ENCODE peak calls at places on chromosomes 7 and 10, in eight cellular contexts. O is right lobe of liver, Q is stomach, K is ascending aorta, F is aorta, L is ovary, W is astrocyte, A is psoas muscle. Z is an unnamed sample. For H3K4me1, the result is how much of the 10 kb centered on the place peaks cover.

GRCh38 chr10:73218466-73219191 is 28.4 kb downstream of the DNAJC9 start:
- DNase-seq in O (no peak), Q (no peak), K (no peak), F (no peak), L (no peak), W (no peak), A (no peak), Z (no peak)

GRCh38 chr10:43265799-43266721 is 805 bp downstream of the RASGEF1A start:
- DNase-seq in O (peak), Q (peak), K (no peak), F (peak), L (no peak), W (no peak), A (no peak), Z (no peak)

GRCh38 chr7:156478486-156478885 is 162.1 kb upstream of the RNF32 start:
- DNase-seq in O (no peak), Q (no peak), K (no peak), F (no peak), L (no peak), W (no peak), A (no peak), Z (no peak)

GRCh38 chr7:47690902-47691558 is 109.1 kb upstream of the TNS3 start:
- DNase-seq in O (no peak), Q (no peak), K (no peak), F (no peak), L (no peak), W (peak), A (no peak), Z (no peak)

GRCh38 chr7:139687980-139688632 is 89.7 kb downstream of the HIPK2 start:
- DNase-seq in O (no peak), Q (no peak), K (no peak), F (no peak), L (no peak), W (no peak), A (no peak), Z (no peak)

GRCh38 chr7:156560696-156561210 is 79.8 kb upstream of the RNF32 start:
- DNase-seq in O (no peak), Q (no peak), K (no peak), F (no peak), L (no peak), W (no peak), A (no peak), Z (no peak)

GRCh38 chr10:14592026-14592425 is 182.7 kb downstream of the FAM107B start:
- DNase-seq in O (peak), Q (no peak), K (no peak), F (no peak), L (no peak), W (no peak), A (no peak), Z (no peak)

GRCh38 chr7:47520408-47520807 is 61.5 kb downstream of the TNS3 start:
- DNase-seq in O (peak), Q (no peak), K (no peak), F (peak), L (peak), W (peak), A (peak), Z (no peak)

GRCh38 chr10:116669832-116670644 is 49.3 kb downstream of the PNLIPRP2 start:
- DNase-seq in O (no peak), Q (no peak), K (no peak), F (no peak), L (peak), W (no peak), A (no peak), Z (no peak)

GRCh38 chr10:101444058-101444457 is 90.1 kb downstream of the BTRC start:
- DNase-seq in O (no peak), Q (no peak), K (no peak), F (no peak), L (no peak), W (no peak), A (no peak), Z (no peak)

GRCh38 chr10:130882911-130883310 is 428.6 kb downstream of the TCERG1L start:
- DNase-seq in O (no peak), Q (no peak), K (no peak), F (no peak), L (no peak), W (no peak), A (no peak), Z (no peak)

GRCh38 chr7:77455334-77455733 is 39.2 kb upstream of the GSAP start:
- DNase-seq in O (no peak), Q (no peak), K (no peak), F (no peak), L (no peak), W (peak), A (peak), Z (no peak)

GRCh38 chr7:43658718-43659548 is 70.4 kb downstream of the COA1 start:
- DNase-seq in O (no peak), Q (no peak), K (no peak), F (no peak), L (no peak), W (peak), A (no peak), Z (no peak)

GRCh38 chr7:120060283-120060682 is 212.7 kb upstream of the KCND2 start:
- DNase-seq in O (no peak), Q (no peak), K (no peak), F (no peak), L (no peak), W (peak), A (no peak), Z (no peak)

GRCh38 chr7:151315038-151315655 is 26.5 kb upstream of the NUB1 start:
- DNase-seq in O (peak), Q (peak), K (no peak), F (no peak), L (peak), W (peak), A (peak), Z (peak)

GRCh38 chr7:47145326-47145725 is 436.6 kb downstream of the TNS3 start:
- DNase-seq in O (no peak), Q (no peak), K (no peak), F (no peak), L (no peak), W (no peak), A (no peak), Z (no peak)

GRCh38 chr7:74452748-74453320 is 872 bp upstream of the GTF2IRD1 start:
- DNase-seq in O (peak), Q (no peak), K (no peak), F (no peak), L (peak), W (peak), A (peak), Z (no peak)

GRCh38 chr10:80110986-80111385 is 21.5 kb upstream of the PLAC9 start:
- DNase-seq in O (no peak), Q (no peak), K (no peak), F (no peak), L (no peak), W (no peak), A (no peak), Z (no peak)

GRCh38 chr7:21911341-21911875 is 34.3 kb downstream of the CDCA7L start:
- DNase-seq in O (no peak), Q (no peak), K (no peak), F (no peak), L (no peak), W (peak), A (no peak), Z (no peak)

GRCh38 chr7:82428186-82428961 is 15.2 kb downstream of the CACNA2D1 start:
- DNase-seq in O (no peak), Q (no peak), K (no peak), F (no peak), L (no peak), W (peak), A (no peak), Z (no peak)

DNA sequence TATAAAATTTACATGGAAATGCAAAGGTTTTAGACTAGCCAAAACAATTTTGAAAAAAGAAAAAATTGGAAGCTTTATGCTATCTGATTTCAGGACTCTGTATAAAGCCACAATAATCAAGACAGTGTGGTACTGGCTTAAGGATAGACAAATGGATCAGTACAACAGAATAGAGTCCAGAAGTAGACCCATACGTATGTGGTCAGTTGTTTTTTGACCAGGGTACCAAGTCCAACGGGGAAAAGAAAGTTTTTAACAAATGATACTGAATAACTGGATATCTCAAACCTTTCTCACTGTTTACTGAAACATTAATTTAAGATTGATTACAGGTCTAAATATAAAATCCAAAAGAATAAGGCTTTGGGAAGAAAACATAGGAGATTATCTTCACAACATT is 79.7 kb downstream of the PODXL start:
- DNase-seq in O (no peak), Q (no peak), K (no peak), F (no peak), L (no peak), W (no peak), A (no peak), Z (no peak)
- H3K27ac ChIP-seq in O (no peak), Q (no peak), K (no peak), F (no peak), L (no peak), W (no peak), A (no peak), Z (no peak)

GRCh38 chr7:66145404-66145843 is 30.8 kb downstream of the CRCP start:
- DNase-seq in O (no peak), Q (peak), K (no peak), F (no peak), L (peak), W (no peak), A (peak), Z (no peak)

GRCh38 chr7:66143876-66144332 is 29.3 kb downstream of the CRCP start:
- DNase-seq in O (no peak), Q (no peak), K (no peak), F (no peak), L (no peak), W (no peak), A (no peak), Z (no peak)

GRCh38 chr7:66142996-66143395 is 28.3 kb downstream of the CRCP start:
- DNase-seq in O (no peak), Q (no peak), K (no peak), F (no peak), L (no peak), W (no peak), A (no peak), Z (no peak)

GRCh38 chr7:66150471-66150870 is 35.8 kb downstream of the CRCP start:
- DNase-seq in O (peak), Q (no peak), K (no peak), F (no peak), L (peak), W (peak), A (peak), Z (no peak)

DNA sequence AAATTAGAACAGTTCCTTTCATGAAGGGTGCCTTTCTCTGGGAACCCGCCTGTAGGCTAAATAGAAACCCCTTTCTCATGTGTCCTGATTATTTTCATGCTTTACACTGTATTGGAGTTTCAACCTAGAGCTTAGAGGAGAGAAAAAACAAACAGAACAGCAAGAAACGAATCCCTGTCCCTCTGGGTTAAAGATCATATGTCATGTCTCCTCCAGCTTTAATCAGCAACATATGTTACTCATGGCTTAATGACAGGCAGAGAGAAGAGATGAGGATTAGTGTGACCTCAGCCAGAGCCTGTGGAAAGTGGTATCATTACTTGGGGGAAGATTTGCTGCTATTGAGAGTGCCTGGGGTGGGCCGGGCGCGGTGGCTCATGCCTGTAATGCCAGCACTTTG is 32.1 kb downstream of the CRCP start:
- DNase-seq in O (no peak), Q (no peak), K (no peak), F (no peak), L (no peak), W (no peak), A (no peak), Z (no peak)
- H3K4me1 ChIP-seq in O (half or more), Q (half or more), K (under half), F (under half), L (under half), W (under half), A (under half), Z (under half)

GRCh38 chr10:68599754-68600040 is 39.6 kb downstream of the TET1 start:
- DNase-seq in O (no peak), Q (no peak), K (no peak), F (no peak), L (no peak), W (no peak), A (no peak), Z (no peak)

GRCh38 chr10:68600041-68600778 is 40.1 kb downstream of the TET1 start:
- DNase-seq in O (peak), Q (peak), K (peak), F (no peak), L (peak), W (peak), A (peak), Z (peak)

GRCh38 chr10:68597407-68597806 is 37.3 kb downstream of the TET1 start:
- DNase-seq in O (no peak), Q (no peak), K (no peak), F (no peak), L (no peak), W (no peak), A (no peak), Z (no peak)

GRCh38 chr10:68601490-68602265 is 41.5 kb downstream of the TET1 start:
- DNase-seq in O (no peak), Q (no peak), K (no peak), F (no peak), L (no peak), W (no peak), A (no peak), Z (no peak)

GRCh38 chr10:68598978-68599753 is 39.0 kb downstream of the TET1 start:
- DNase-seq in O (peak), Q (peak), K (no peak), F (no peak), L (peak), W (peak), A (peak), Z (no peak)
- H3K4me3 ChIP-seq in O (no peak), Q (peak), K (peak), F (peak), L (peak), W (peak), A (peak), Z (no peak)

DNA sequence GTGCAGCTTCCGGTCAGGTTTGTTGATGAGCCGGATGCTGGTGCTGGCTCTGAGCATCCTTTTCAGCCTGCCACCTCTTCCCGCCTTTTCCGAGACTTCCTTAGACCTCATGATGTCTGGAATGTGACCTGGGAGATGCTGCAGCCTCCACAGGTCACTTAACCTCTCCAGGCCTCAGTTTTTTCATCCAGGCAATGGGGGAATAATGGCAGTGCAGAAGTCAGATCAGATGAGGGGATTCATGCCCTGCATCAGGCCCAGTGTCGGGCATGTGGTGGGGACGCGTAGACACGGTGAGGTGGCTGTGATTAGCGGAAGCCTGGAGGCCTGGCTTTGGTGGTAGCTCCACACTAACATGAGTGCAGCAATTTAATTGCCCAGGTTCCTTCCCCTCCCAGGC is 24.6 kb downstream of the PFKFB3 start:
- DNase-seq in O (no peak), Q (no peak), K (no peak), F (peak), L (no peak), W (no peak), A (no peak), Z (no peak)
- H3K27ac ChIP-seq in O (no peak), Q (no peak), K (peak), F (no peak), L (no peak), W (no peak), A (no peak), Z (no peak)

GRCh38 chr10:78299861-78300453 is 266.3 kb downstream of the RPS24 start:
- DNase-seq in O (peak), Q (no peak), K (peak), F (no peak), L (no peak), W (no peak), A (peak), Z (no peak)

GRCh38 chr10:78298835-78299234 is 265.2 kb downstream of the RPS24 start:
- DNase-seq in O (peak), Q (no peak), K (no peak), F (no peak), L (no peak), W (no peak), A (no peak), Z (no peak)

GRCh38 chr10:78301481-78301880 is 267.8 kb downstream of the RPS24 start:
- DNase-seq in O (peak), Q (no peak), K (no peak), F (no peak), L (no peak), W (no peak), A (no peak), Z (no peak)

GRCh38 chr10:78301891-78302738 is 268.5 kb downstream of the RPS24 start:
- DNase-seq in O (peak), Q (no peak), K (no peak), F (no peak), L (no peak), W (no peak), A (no peak), Z (peak)

DNA sequence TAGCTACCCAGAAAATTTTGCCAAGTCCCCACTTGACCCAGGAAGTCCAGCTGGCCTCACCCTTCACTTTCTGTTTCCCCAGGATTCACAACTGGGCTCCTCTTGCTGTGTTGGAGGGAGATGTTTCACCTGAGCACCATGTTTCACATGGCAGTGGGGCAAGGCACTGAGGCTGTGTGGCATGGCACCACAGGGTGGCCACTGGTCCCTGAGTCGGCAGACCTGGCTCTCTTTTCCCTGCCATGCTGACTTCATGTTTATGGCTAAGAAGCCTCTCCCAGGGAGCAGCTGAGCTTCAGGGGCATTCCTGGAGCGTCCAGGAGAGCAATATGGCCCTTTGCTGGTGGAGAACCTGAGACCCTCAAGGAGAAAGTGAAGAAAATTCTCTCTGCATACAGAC is 266.9 kb downstream of the RPS24 start:
- DNase-seq in O (peak), Q (no peak), K (no peak), F (no peak), L (no peak), W (no peak), A (no peak), Z (no peak)
- H3K4me1 ChIP-seq in O (under half), Q (under half), K (under half), F (under half), L (under half), W (under half), A (under half), Z (under half)

DNA sequence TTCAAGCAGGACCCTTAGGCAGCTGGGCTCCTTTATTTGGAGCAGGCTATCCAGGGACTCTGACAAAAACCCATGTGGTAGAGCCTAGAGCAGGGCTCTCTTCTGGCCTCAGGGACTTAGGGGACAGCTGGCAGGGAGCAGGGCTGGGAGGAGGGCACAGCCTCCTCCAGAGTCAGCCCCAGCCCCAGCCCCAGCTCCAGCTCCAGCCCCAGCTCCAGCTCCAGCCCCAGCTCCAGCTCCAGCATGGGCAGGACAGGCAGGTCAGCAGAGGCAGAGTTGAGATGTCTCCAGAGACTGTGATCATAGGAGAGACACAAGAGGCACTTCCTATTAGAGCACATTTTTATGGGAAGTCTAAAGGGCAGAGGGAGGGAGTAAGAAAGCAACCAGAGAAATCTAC is 13.4 kb upstream of the C10orf53 start:
- DNase-seq in O (no peak), Q (no peak), K (no peak), F (no peak), L (no peak), W (no peak), A (no peak), Z (no peak)
- H3K4me3 ChIP-seq in O (no peak), Q (no peak), K (no peak), F (no peak), L (no peak), W (no peak), A (no peak), Z (no peak)

GRCh38 chr7:55127622-55128081 is 108.8 kb downstream of the EGFR start:
- DNase-seq in O (no peak), Q (no peak), K (no peak), F (no peak), L (no peak), W (peak), A (no peak), Z (no peak)

GRCh38 chr7:55129409-55130078 is 110.7 kb downstream of the EGFR start:
- DNase-seq in O (no peak), Q (no peak), K (no peak), F (no peak), L (peak), W (peak), A (no peak), Z (no peak)

GRCh38 chr7:55127135-55127551 is 108.3 kb downstream of the EGFR start:
- DNase-seq in O (no peak), Q (no peak), K (no peak), F (no peak), L (no peak), W (no peak), A (no peak), Z (no peak)

GRCh38 chr7:55130079-55130476 is 111.3 kb downstream of the EGFR start:
- DNase-seq in O (no peak), Q (no peak), K (no peak), F (no peak), L (no peak), W (peak), A (no peak), Z (no peak)

GRCh38 chr7:55128693-55129394 is 110.0 kb downstream of the EGFR start:
- DNase-seq in O (no peak), Q (no peak), K (no peak), F (no peak), L (peak), W (peak), A (peak), Z (no peak)
- H3K27ac ChIP-seq in O (peak), Q (peak), K (peak), F (peak), L (peak), W (peak), A (peak), Z (no peak)

GRCh38 chr10:95290446-95290800 is 380 bp downstream of the PDLIM1 start:
- DNase-seq in O (peak), Q (no peak), K (no peak), F (peak), L (no peak), W (no peak), A (no peak), Z (no peak)

GRCh38 chr10:95289003-95289920 is 1.5 kb downstream of the PDLIM1 start:
- DNase-seq in O (no peak), Q (no peak), K (no peak), F (no peak), L (no peak), W (no peak), A (no peak), Z (no peak)

GRCh38 chr10:95289921-95290421 is 832 bp downstream of the PDLIM1 start:
- DNase-seq in O (no peak), Q (no peak), K (no peak), F (no peak), L (no peak), W (no peak), A (no peak), Z (no peak)

GRCh38 chr10:95291634-95292039 is 834 bp upstream of the PDLIM1 start:
- DNase-seq in O (no peak), Q (no peak), K (no peak), F (no peak), L (no peak), W (no peak), A (no peak), Z (no peak)

GRCh38 chr10:95290801-95291633 is at the start of gene PDLIM1:
- DNase-seq in O (peak), Q (peak), K (no peak), F (peak), L (peak), W (peak), A (peak), Z (no peak)
- H3K4me1 ChIP-seq in O (under half), Q (half or more), K (under half), F (under half), L (under half), W (under half), A (under half), Z (under half)

Z was measured in naive thymus-derived CD4-positive, alpha-beta T cell.